ENCODE peak calls at places on chromosome 17, in eight cellular contexts. O, Y, Q, C, M, S, B and X are unnamed samples.

GRCh38 chr17:73363788-73364522 is 52.2 kb upstream of the CDC42EP4 start:
- DNase-seq in O (no peak), Y (no peak), Q (no peak), C (no peak), M (no peak), S (no peak), B (no peak), X (no peak)

GRCh38 chr17:50535407-50535806 is 2.9 kb downstream of the EPN3 start:
- DNase-seq in O (no peak), Y (no peak), Q (no peak), C (no peak), M (no peak), S (no peak), B (no peak), X (no peak)

GRCh38 chr17:42670925-42671657 is 5.7 kb downstream of the PLEKHH3 start:
- DNase-seq in O (peak), Y (no peak), Q (no peak), C (no peak), M (no peak), S (no peak), B (no peak), X (no peak)

GRCh38 chr17:45889579-45889978 is 4.8 kb upstream of the MAPT start:
- DNase-seq in O (no peak), Y (no peak), Q (no peak), C (no peak), M (no peak), S (no peak), B (no peak), X (no peak)

GRCh38 chr17:83100220-83100852 is 20.9 kb downstream of the METRNL start:
- DNase-seq in O (no peak), Y (no peak), Q (no peak), C (no peak), M (no peak), S (no peak), B (no peak), X (no peak)

GRCh38 chr17:74337834-74338500 is 11.9 kb downstream of the KIF19 start:
- DNase-seq in O (no peak), Y (peak), Q (no peak), C (no peak), M (peak), S (no peak), B (no peak), X (peak)

GRCh38 chr17:70168044-70168978 is 1.0 kb upstream of the KCNJ2 start:
- DNase-seq in O (peak), Y (peak), Q (no peak), C (no peak), M (peak), S (no peak), B (peak), X (peak)

GRCh38 chr17:81200695-81201580 is 21.8 kb downstream of the CEP131 start:
- DNase-seq in O (no peak), Y (peak), Q (no peak), C (no peak), M (peak), S (no peak), B (no peak), X (peak)

GRCh38 chr17:33982872-33983271 is 272.2 kb upstream of the CCL2 start:
- DNase-seq in O (no peak), Y (no peak), Q (no peak), C (no peak), M (no peak), S (no peak), B (no peak), X (no peak)

GRCh38 chr17:5225668-5226457 is 8.8 kb downstream of the SCIMP start:
- DNase-seq in O (no peak), Y (no peak), Q (no peak), C (no peak), M (no peak), S (no peak), B (no peak), X (no peak)

GRCh38 chr17:18009609-18010420 is 29.2 kb downstream of the ATPAF2 start:
- DNase-seq in O (no peak), Y (no peak), Q (no peak), C (no peak), M (no peak), S (no peak), B (no peak), X (no peak)

GRCh38 chr17:76462556-76463290 is 4.7 kb upstream of the AANAT start:
- DNase-seq in O (no peak), Y (no peak), Q (no peak), C (no peak), M (no peak), S (no peak), B (no peak), X (no peak)

GRCh38 chr17:79091373-79091670 is 16.7 kb downstream of the ENGASE start:
- DNase-seq in O (no peak), Y (no peak), Q (no peak), C (no peak), M (no peak), S (no peak), B (no peak), X (no peak)

GRCh38 chr17:52383493-52384100 is 225.1 kb upstream of the CA10 start:
- DNase-seq in O (no peak), Y (peak), Q (no peak), C (no peak), M (peak), S (no peak), B (peak), X (peak)

GRCh38 chr17:77741109-77741508 is 217.4 kb upstream of the TNRC6C start:
- DNase-seq in O (no peak), Y (no peak), Q (peak), C (peak), M (no peak), S (peak), B (no peak), X (no peak)

GRCh38 chr17:38658741-38659345 is 15.9 kb downstream of the EPOP start:
- DNase-seq in O (no peak), Y (peak), Q (no peak), C (no peak), M (no peak), S (no peak), B (no peak), X (no peak)

GRCh38 chr17:45996282-45996937 is 2.6 kb upstream of the STH start:
- DNase-seq in O (no peak), Y (no peak), Q (no peak), C (no peak), M (no peak), S (no peak), B (no peak), X (no peak)

GRCh38 chr17:63701477-63702222 is 1.7 kb upstream of the LIMD2 start:
- DNase-seq in O (peak), Y (no peak), Q (peak), C (peak), M (no peak), S (peak), B (no peak), X (no peak)

GRCh38 chr17:6831662-6832263 is at the start of gene TEKT1:
- DNase-seq in O (peak), Y (no peak), Q (peak), C (peak), M (peak), S (peak), B (peak), X (no peak)

GRCh38 chr17:59893617-59894100 is 738 bp downstream of the RPS6KB1 start:
- DNase-seq in O (no peak), Y (no peak), Q (peak), C (no peak), M (peak), S (no peak), B (no peak), X (peak)

GRCh38 chr17:61009619-61010018 is 332.0 kb downstream of the BCAS3 start:
- DNase-seq in O (no peak), Y (no peak), Q (no peak), C (no peak), M (no peak), S (no peak), B (no peak), X (peak)

GRCh38 chr17:17146791-17147406 is 59.2 kb downstream of the PLD6 start:
- DNase-seq in O (no peak), Y (no peak), Q (no peak), C (peak), M (no peak), S (no peak), B (no peak), X (no peak)

GRCh38 chr17:38922538-38923291 is 2.7 kb upstream of the LASP1NB start:
- DNase-seq in O (no peak), Y (peak), Q (no peak), C (no peak), M (peak), S (no peak), B (no peak), X (peak)